ENCODE peak calls at places on chromosomes 5 and 9, in ten cellular contexts. J is testis, N is NB4, C is stomach, A is adrenal gland, Z is A549, W is breast epithelium, Y is heart left ventricle, U is HepG2, L is Peyer's patch. E is an unnamed sample.

GRCh38 chr9:95313010-95313498 is 4.5 kb downstream of the FANCC start:
- DNase-seq in J (peak; percentile 78), N (peak; percentile 38), C (peak; percentile 85), A (peak; percentile 56), Z (peak; percentile 92), W (peak; percentile 56), Y (peak; percentile 54), U (peak; percentile 75), L (peak; percentile 20), E (peak; percentile 51)

GRCh38 chr5:171269717-171270116 is 39.3 kb upstream of the TLX3 start:
- DNase-seq in J (no peak), N (no peak), C (no peak), A (no peak), Z (no peak), W (no peak), Y (no peak), U (no peak), L (no peak), E (no peak)

GRCh38 chr5:93579561-93580386 is 1.2 kb downstream of the NR2F1-AS1 start:
- DNase-seq in J (no peak), N (peak; percentile 82), C (no peak), A (peak; percentile 64), Z (no peak), W (no peak), Y (no peak), U (no peak), L (no peak), E (no peak)

GRCh38 chr9:114319147-114319546 is 3.8 kb upstream of the ORM1 start:
- DNase-seq in J (peak; percentile 11), N (no peak), C (no peak), A (no peak), Z (no peak), W (no peak), Y (no peak), U (no peak), L (peak; percentile 8), E (peak; percentile 26)

GRCh38 chr9:116154976-116155699 is 1.5 kb downstream of the PAPPA start:
- DNase-seq in J (peak; percentile 58), N (no peak), C (no peak), A (no peak), Z (no peak), W (no peak), Y (no peak), U (no peak), L (no peak), E (no peak)

GRCh38 chr5:32692066-32692746 is 18.9 kb upstream of the NPR3 start:
- DNase-seq in J (no peak), N (no peak), C (no peak), A (no peak), Z (no peak), W (no peak), Y (no peak), U (no peak), L (no peak), E (no peak)

GRCh38 chr9:128809831-128810230 is 8.5 kb upstream of the ENDOG start:
- DNase-seq in J (no peak), N (no peak), C (no peak), A (no peak), Z (no peak), W (no peak), Y (no peak), U (no peak), L (no peak), E (no peak)

GRCh38 chr5:14144586-14145355 is 1.6 kb downstream of the TRIO start:
- DNase-seq in J (peak; percentile 69), N (peak; percentile 67), C (peak; percentile 54), A (peak; percentile 70), Z (peak; percentile 81), W (peak; percentile 64), Y (peak; percentile 68), U (no peak), L (peak; percentile 83), E (peak; percentile 63)

GRCh38 chr5:137792291-137792690 is 38.1 kb upstream of the HNRNPA0 start:
- DNase-seq in J (no peak), N (no peak), C (no peak), A (no peak), Z (no peak), W (no peak), Y (no peak), U (no peak), L (no peak), E (no peak)

GRCh38 chr9:71680189-71680983 is 87.9 kb downstream of the CEMIP2 start:
- DNase-seq in J (no peak), N (no peak), C (no peak), A (no peak), Z (peak; percentile 21), W (no peak), Y (no peak), U (peak; percentile 90), L (no peak), E (no peak)

GRCh38 chr9:6052520-6052919 is 37.1 kb upstream of the RANBP6 start:
- DNase-seq in J (no peak), N (no peak), C (no peak), A (no peak), Z (no peak), W (no peak), Y (no peak), U (no peak), L (no peak), E (no peak)

DNA sequence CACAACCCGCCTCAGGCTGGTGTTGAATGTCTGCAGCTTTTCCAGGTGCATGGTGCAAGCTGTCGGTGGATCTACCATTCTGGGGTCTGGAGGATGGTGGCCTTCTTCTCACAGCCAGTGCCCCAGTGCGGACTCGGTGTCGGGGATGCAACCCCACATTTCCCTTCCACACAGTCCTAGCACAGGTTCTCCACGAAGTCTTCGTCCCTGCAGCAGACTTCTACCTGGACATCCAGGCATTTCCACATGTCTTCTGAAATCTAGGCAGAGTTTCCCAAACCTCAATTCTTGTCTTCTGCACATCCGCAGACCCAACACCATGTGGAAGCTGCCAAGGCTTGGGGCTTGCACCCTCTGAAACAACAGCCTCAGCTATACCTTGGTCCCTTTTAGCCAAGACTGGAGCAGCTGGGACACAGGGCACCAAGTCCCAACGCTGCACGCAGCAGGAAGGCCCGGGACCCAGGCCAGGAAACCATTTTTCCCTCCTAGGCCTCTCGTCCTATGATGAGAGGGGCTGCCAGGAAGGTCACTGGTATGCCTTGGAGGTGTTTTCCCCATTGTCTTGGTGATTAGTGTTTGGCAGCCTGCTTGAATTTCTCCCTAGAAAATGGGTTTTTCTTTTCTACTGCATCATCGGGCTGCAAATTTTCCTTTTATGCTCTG is 18.2 kb downstream of the PSIP1 start:
- DNase-seq in J (no peak), N (no peak), C (no peak), A (no peak), Z (no peak), W (no peak), Y (no peak), U (no peak), L (no peak), E (no peak)
- TF ChIP-seq POLR2A in J (no peak), N (no peak), C (no peak), A (no peak), Z (no peak), W (no peak), Y (no peak), U (no peak), L (no peak), E (no peak)

DNA sequence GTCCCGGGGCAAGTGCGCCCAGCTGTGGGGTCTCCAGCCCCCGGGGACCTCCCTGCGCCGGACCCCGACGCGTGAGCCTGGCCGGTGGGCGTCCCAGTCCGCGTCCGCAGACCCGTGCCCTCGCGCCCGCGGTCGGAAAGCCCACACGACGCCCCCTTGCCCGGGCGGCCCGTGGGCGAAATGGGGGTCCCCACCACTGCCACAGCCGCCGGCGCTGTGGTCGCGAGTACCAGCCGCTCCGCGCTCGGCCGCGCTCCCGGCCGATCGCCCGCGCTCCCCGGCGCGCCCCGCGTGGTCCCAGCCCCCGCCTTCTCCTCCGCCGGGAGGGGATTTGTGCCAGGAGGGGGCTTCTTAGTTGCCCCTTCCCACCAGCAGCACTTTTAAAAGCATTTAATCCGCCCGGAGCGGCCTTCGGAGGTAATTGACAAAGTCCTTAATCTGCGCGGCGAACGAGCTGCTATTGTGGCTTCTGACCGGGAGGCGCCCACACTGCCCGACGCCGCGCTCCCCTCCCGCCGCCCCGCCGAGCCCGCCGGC is 426 bp upstream of the FIBCD1 start:
- DNase-seq in J (no peak), N (peak; percentile 55), C (no peak), A (no peak), Z (no peak), W (no peak), Y (no peak), U (no peak), L (no peak), E (no peak)
- H3K4me3 ChIP-seq in J (peak overlapping the region; percentile 49), N (no peak overlapping the region), C (peak overlapping the region; percentile 58), A (peak overlapping the region; percentile 68), Z (peak overlapping the region; percentile 63), W (peak overlapping the region; percentile 68), Y (peak overlapping the region; percentile 58), U (peak overlapping the region; percentile 60), L (peak overlapping the region; percentile 43), E (no peak overlapping the region)

DNA sequence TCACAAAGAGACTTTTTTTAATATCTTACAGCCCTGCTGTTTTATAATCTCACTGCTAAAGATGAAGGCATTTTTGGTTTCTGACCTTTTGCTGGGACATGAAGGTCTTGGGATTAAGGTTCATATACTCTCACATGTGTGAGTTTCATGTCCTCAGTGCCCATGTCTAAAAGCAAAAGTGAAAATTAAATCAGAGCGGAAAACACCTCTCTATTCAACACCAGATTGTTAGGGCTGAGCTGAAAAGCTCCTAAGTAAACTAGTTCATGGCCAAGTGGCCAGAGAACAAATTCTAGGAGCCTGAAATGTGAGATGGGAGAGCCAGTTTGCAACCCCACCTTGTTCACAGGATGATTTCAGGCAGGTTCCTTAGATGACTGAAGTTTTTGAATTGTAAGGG is 110.9 kb downstream of the GRIA1 start:
- DNase-seq in J (no peak), N (no peak), C (no peak), A (no peak), Z (no peak), W (no peak), Y (no peak), U (no peak), L (no peak), E (no peak)
- TF ChIP-seq CTCF in J (no peak), N (no peak), C (no peak), A (no peak), Z (no peak), W (no peak), Y (no peak), U (no peak), L (no peak), E (no peak)

DNA sequence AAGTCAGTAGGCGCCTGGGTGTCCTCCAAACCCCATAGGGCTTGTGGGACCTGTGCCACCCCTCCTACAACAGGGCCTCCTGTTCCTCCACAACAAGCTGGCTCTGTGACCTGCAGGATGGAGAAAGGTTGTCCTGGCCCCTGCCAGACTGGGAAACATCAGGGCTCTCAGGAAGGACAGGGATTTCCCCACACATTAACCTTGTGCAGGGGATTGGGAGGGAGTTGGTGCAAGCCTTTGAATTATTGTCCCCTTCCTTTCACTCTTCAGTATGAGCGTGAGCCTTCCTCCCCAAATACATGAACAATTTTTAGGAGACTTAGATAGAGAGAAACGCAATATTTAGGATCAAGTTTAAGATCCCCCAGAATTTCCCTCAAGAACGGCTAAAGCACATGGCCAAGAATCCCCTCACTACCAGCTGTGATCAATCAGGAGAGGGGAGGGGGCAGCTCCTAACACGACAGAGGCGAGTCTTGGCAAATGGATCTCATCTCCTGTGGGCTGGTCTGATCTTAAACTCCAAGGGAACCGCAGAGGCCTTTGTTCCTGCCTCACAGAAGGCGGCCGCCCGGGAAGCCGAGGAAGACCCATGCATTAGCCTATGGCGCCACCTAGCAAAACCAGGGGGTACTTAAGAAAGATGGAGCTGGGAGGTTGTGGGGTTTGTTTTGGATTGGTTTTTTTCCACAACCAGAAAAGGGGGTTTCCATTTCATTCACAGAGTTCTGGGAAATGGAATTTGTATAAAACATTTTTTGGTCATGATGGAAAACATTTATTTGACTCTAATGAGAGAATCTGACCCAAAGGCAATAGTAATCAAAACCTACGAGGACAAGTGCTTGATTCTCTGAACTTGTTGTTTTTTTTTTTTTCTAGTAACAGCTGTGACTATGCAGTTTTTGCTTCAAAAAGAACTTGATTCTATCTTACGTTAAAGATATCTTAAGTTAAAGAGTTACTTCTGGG is 36.1 kb upstream of the OSMR start:
- DNase-seq in J (peak; percentile 93), N (peak; percentile 83), C (peak; percentile 85), A (peak; percentile 87), Z (peak; percentile 80), W (peak; percentile 82), Y (peak; percentile 79), U (peak; percentile 68), L (peak; percentile 36), E (peak; percentile 77)
- TF ChIP-seq POLR2A in J (no peak), N (no peak), C (no peak), A (no peak), Z (no peak), W (no peak), Y (no peak), U (no peak), L (no peak), E (no peak)

E was measured in lower leg skin.